ENCODE peak calls at places on chromosome 16, in seven cellular contexts. One of them, this sample, is unnamed.
A peak's percentile ranks its signal among the peaks of the same experiment; 100 is the strongest.

GRCh38 chr16:65377131-65377649 is 255.3 kb upstream of the CDH11 start:
- DNase-seq in cardiac muscle cell: no peak
- DNase-seq in dorsolateral prefrontal cortex: no peak
- DNase-seq in thoracic aorta: no peak
- DNase-seq in astrocyte of the spinal cord: peak; percentile 4
- DNase-seq in AG04450: no peak
- DNase-seq in colonic mucosa: no peak
- DNase-seq in this sample: no peak

GRCh38 chr16:54928016-54928356 is 2.7 kb upstream of the IRX5 start:
- DNase-seq in cardiac muscle cell: peak; percentile 21
- DNase-seq in dorsolateral prefrontal cortex: no peak
- DNase-seq in thoracic aorta: no peak
- DNase-seq in astrocyte of the spinal cord: peak; percentile 43
- DNase-seq in AG04450: no peak
- DNase-seq in colonic mucosa: no peak
- DNase-seq in this sample: no peak

GRCh38 chr16:12403746-12404658 is 399.7 kb downstream of the CPPED1 start:
- DNase-seq in cardiac muscle cell: no peak
- DNase-seq in dorsolateral prefrontal cortex: no peak
- DNase-seq in thoracic aorta: no peak
- DNase-seq in astrocyte of the spinal cord: no peak
- DNase-seq in AG04450: no peak
- DNase-seq in colonic mucosa: no peak
- DNase-seq in this sample: no peak

GRCh38 chr16:19884611-19885455 is at the start of gene GPRC5B:
- DNase-seq in cardiac muscle cell: peak; percentile 58
- DNase-seq in dorsolateral prefrontal cortex: peak; percentile 73
- DNase-seq in thoracic aorta: no peak
- DNase-seq in astrocyte of the spinal cord: no peak
- DNase-seq in AG04450: no peak
- DNase-seq in colonic mucosa: peak; percentile 48
- DNase-seq in this sample: no peak

GRCh38 chr16:85582177-85582888 is 30.8 kb upstream of the GSE1 start:
- DNase-seq in cardiac muscle cell: no peak
- DNase-seq in dorsolateral prefrontal cortex: no peak
- DNase-seq in thoracic aorta: no peak
- DNase-seq in astrocyte of the spinal cord: no peak
- DNase-seq in AG04450: no peak
- DNase-seq in colonic mucosa: no peak
- DNase-seq in this sample: no peak

GRCh38 chr16:31455601-31456314 is 3.5 kb upstream of the ARMC5 start:
- DNase-seq in cardiac muscle cell: peak; percentile 39
- DNase-seq in dorsolateral prefrontal cortex: no peak
- DNase-seq in thoracic aorta: no peak
- DNase-seq in astrocyte of the spinal cord: no peak
- DNase-seq in AG04450: no peak
- DNase-seq in colonic mucosa: no peak
- DNase-seq in this sample: no peak

GRCh38 chr16:65111306-65111705 is 10.6 kb downstream of the CDH11 start:
- DNase-seq in cardiac muscle cell: no peak
- DNase-seq in dorsolateral prefrontal cortex: no peak
- DNase-seq in thoracic aorta: no peak
- DNase-seq in astrocyte of the spinal cord: no peak
- DNase-seq in AG04450: no peak
- DNase-seq in colonic mucosa: peak; percentile 69
- DNase-seq in this sample: no peak

GRCh38 chr16:78022347-78022746 is at the start of gene CLEC3A:
- DNase-seq in cardiac muscle cell: no peak
- DNase-seq in dorsolateral prefrontal cortex: no peak
- DNase-seq in thoracic aorta: no peak
- DNase-seq in astrocyte of the spinal cord: no peak
- DNase-seq in AG04450: no peak
- DNase-seq in colonic mucosa: no peak
- DNase-seq in this sample: no peak

GRCh38 chr16:77208382-77208781 is 9.2 kb downstream of the SYCE1L start:
- DNase-seq in cardiac muscle cell: no peak
- DNase-seq in dorsolateral prefrontal cortex: no peak
- DNase-seq in thoracic aorta: no peak
- DNase-seq in astrocyte of the spinal cord: no peak
- DNase-seq in AG04450: no peak
- DNase-seq in colonic mucosa: no peak
- DNase-seq in this sample: no peak

GRCh38 chr16:54936086-54936978 is 5.7 kb downstream of the IRX5 start:
- DNase-seq in cardiac muscle cell: peak; percentile 22
- DNase-seq in dorsolateral prefrontal cortex: no peak
- DNase-seq in thoracic aorta: no peak
- DNase-seq in astrocyte of the spinal cord: peak; percentile 54
- DNase-seq in AG04450: no peak
- DNase-seq in colonic mucosa: no peak
- DNase-seq in this sample: no peak

GRCh38 chr16:49462989-49463371 is 89.4 kb downstream of the C16orf78 start:
- DNase-seq in cardiac muscle cell: no peak
- DNase-seq in dorsolateral prefrontal cortex: no peak
- DNase-seq in thoracic aorta: no peak
- DNase-seq in astrocyte of the spinal cord: no peak
- DNase-seq in AG04450: no peak
- DNase-seq in colonic mucosa: peak; percentile 13
- DNase-seq in this sample: no peak

GRCh38 chr16:3645504-3646347 is 8.8 kb upstream of the DNASE1 start:
- DNase-seq in cardiac muscle cell: peak; percentile 23
- DNase-seq in dorsolateral prefrontal cortex: no peak
- DNase-seq in thoracic aorta: no peak
- DNase-seq in astrocyte of the spinal cord: peak; percentile 77
- DNase-seq in AG04450: peak; percentile 41
- DNase-seq in colonic mucosa: no peak
- DNase-seq in this sample: peak; percentile 87

GRCh38 chr16:13110124-13110796 is 208.9 kb downstream of the SHISA9 start:
- DNase-seq in cardiac muscle cell: no peak
- DNase-seq in dorsolateral prefrontal cortex: no peak
- DNase-seq in thoracic aorta: peak; percentile 31
- DNase-seq in astrocyte of the spinal cord: peak; percentile 55
- DNase-seq in AG04450: no peak
- DNase-seq in colonic mucosa: no peak
- DNase-seq in this sample: peak; percentile 61

GRCh38 chr16:83348991-83349390 is 458.8 kb upstream of the HSBP1 start:
- DNase-seq in cardiac muscle cell: no peak
- DNase-seq in dorsolateral prefrontal cortex: no peak
- DNase-seq in thoracic aorta: no peak
- DNase-seq in astrocyte of the spinal cord: peak; percentile 28
- DNase-seq in AG04450: no peak
- DNase-seq in colonic mucosa: no peak
- DNase-seq in this sample: no peak

GRCh38 chr16:79451196-79451816 is 149.2 kb downstream of the MAF start:
- DNase-seq in cardiac muscle cell: no peak
- DNase-seq in dorsolateral prefrontal cortex: no peak
- DNase-seq in thoracic aorta: no peak
- DNase-seq in astrocyte of the spinal cord: no peak
- DNase-seq in AG04450: no peak
- DNase-seq in colonic mucosa: no peak
- DNase-seq in this sample: no peak

GRCh38 chr16:4412159-4412558 is 4.2 kb downstream of the CORO7 start:
- DNase-seq in cardiac muscle cell: no peak
- DNase-seq in dorsolateral prefrontal cortex: no peak
- DNase-seq in thoracic aorta: no peak
- DNase-seq in astrocyte of the spinal cord: no peak
- DNase-seq in AG04450: no peak
- DNase-seq in colonic mucosa: no peak
- DNase-seq in this sample: no peak

GRCh38 chr16:4681471-4682083 is 11.8 kb upstream of the NUDT16L1 start:
- DNase-seq in cardiac muscle cell: no peak
- DNase-seq in dorsolateral prefrontal cortex: no peak
- DNase-seq in thoracic aorta: no peak
- DNase-seq in astrocyte of the spinal cord: no peak
- DNase-seq in AG04450: no peak
- DNase-seq in colonic mucosa: no peak
- DNase-seq in this sample: no peak

GRCh38 chr16:19179890-19180490 is 11.9 kb downstream of the SYT17 start:
- DNase-seq in cardiac muscle cell: peak; percentile 52
- DNase-seq in dorsolateral prefrontal cortex: no peak
- DNase-seq in thoracic aorta: no peak
- DNase-seq in astrocyte of the spinal cord: peak; percentile 14
- DNase-seq in AG04450: no peak
- DNase-seq in colonic mucosa: peak; percentile 71
- DNase-seq in this sample: no peak

GRCh38 chr16:10871157-10871991 is 5.6 kb upstream of the CIITA start:
- DNase-seq in cardiac muscle cell: peak; percentile 72
- DNase-seq in dorsolateral prefrontal cortex: no peak
- DNase-seq in thoracic aorta: no peak
- DNase-seq in astrocyte of the spinal cord: peak; percentile 90
- DNase-seq in AG04450: peak; percentile 45
- DNase-seq in colonic mucosa: peak; percentile 92
- DNase-seq in this sample: peak; percentile 38

GRCh38 chr16:27265982-27266381 is 2.6 kb downstream of the NSMCE1 start:
- DNase-seq in cardiac muscle cell: no peak
- DNase-seq in dorsolateral prefrontal cortex: no peak
- DNase-seq in thoracic aorta: no peak
- DNase-seq in astrocyte of the spinal cord: no peak
- DNase-seq in AG04450: no peak
- DNase-seq in colonic mucosa: no peak
- DNase-seq in this sample: no peak

GRCh38 chr16:20023190-20023589 is 50.5 kb downstream of the GPR139 start:
- DNase-seq in cardiac muscle cell: peak; percentile 16
- DNase-seq in dorsolateral prefrontal cortex: no peak
- DNase-seq in thoracic aorta: no peak
- DNase-seq in astrocyte of the spinal cord: peak; percentile 6
- DNase-seq in AG04450: no peak
- DNase-seq in colonic mucosa: no peak
- DNase-seq in this sample: peak; percentile 16

GRCh38 chr16:88437367-88437964 is 15.6 kb upstream of the ZFPM1 start:
- DNase-seq in cardiac muscle cell: peak; percentile 43
- DNase-seq in dorsolateral prefrontal cortex: no peak
- DNase-seq in thoracic aorta: no peak
- DNase-seq in astrocyte of the spinal cord: no peak
- DNase-seq in AG04450: no peak
- DNase-seq in colonic mucosa: peak; percentile 67
- DNase-seq in this sample: no peak

GRCh38 chr16:86406056-86406455 is 104.3 kb upstream of the FOXF1 start:
- DNase-seq in cardiac muscle cell: peak; percentile 39
- DNase-seq in dorsolateral prefrontal cortex: no peak
- DNase-seq in thoracic aorta: no peak
- DNase-seq in astrocyte of the spinal cord: no peak
- DNase-seq in AG04450: no peak
- DNase-seq in colonic mucosa: no peak
- DNase-seq in this sample: no peak

GRCh38 chr16:10514369-10515055 is 65.9 kb downstream of the EMP2 start:
- DNase-seq in cardiac muscle cell: peak; percentile 84
- DNase-seq in dorsolateral prefrontal cortex: no peak
- DNase-seq in thoracic aorta: no peak
- DNase-seq in astrocyte of the spinal cord: peak; percentile 69
- DNase-seq in AG04450: peak; percentile 46
- DNase-seq in colonic mucosa: peak; percentile 46
- DNase-seq in this sample: peak; percentile 48

GRCh38 chr16:69839798-69840409 is 77.8 kb downstream of the WWP2 start:
- DNase-seq in cardiac muscle cell: no peak
- DNase-seq in dorsolateral prefrontal cortex: peak; percentile 70
- DNase-seq in thoracic aorta: no peak
- DNase-seq in astrocyte of the spinal cord: peak; percentile 34
- DNase-seq in AG04450: no peak
- DNase-seq in colonic mucosa: peak; percentile 89
- DNase-seq in this sample: no peak

GRCh38 chr16:9650284-9650683 is 531.9 kb downstream of the GRIN2A start:
- DNase-seq in cardiac muscle cell: no peak
- DNase-seq in dorsolateral prefrontal cortex: no peak
- DNase-seq in thoracic aorta: no peak
- DNase-seq in astrocyte of the spinal cord: no peak
- DNase-seq in AG04450: no peak
- DNase-seq in colonic mucosa: no peak
- DNase-seq in this sample: no peak

GRCh38 chr16:21159281-21159951 is 942 bp downstream of the LDAF1 start:
- DNase-seq in cardiac muscle cell: no peak
- DNase-seq in dorsolateral prefrontal cortex: no peak
- DNase-seq in thoracic aorta: no peak
- DNase-seq in astrocyte of the spinal cord: no peak
- DNase-seq in AG04450: no peak
- DNase-seq in colonic mucosa: peak; percentile 79
- DNase-seq in this sample: no peak

GRCh38 chr16:2056681-2057407 is 9.1 kb downstream of the TSC2 start:
- DNase-seq in cardiac muscle cell: no peak
- DNase-seq in dorsolateral prefrontal cortex: peak; percentile 40
- DNase-seq in thoracic aorta: no peak
- DNase-seq in astrocyte of the spinal cord: no peak
- DNase-seq in AG04450: no peak
- DNase-seq in colonic mucosa: no peak
- DNase-seq in this sample: no peak
- TF ChIP-seq CTCF in cardiac muscle cell: peak; percentile 8
- TF ChIP-seq CTCF in dorsolateral prefrontal cortex: peak; percentile 51
- TF ChIP-seq CTCF in thoracic aorta: no peak
- TF ChIP-seq CTCF in astrocyte of the spinal cord: peak; percentile 15
- TF ChIP-seq CTCF in AG04450: peak; percentile 10
- TF ChIP-seq CTCF in colonic mucosa: no peak
- TF ChIP-seq CTCF in this sample: peak; percentile 18

GRCh38 chr16:30092373-30093010 is 768 bp upstream of the TBX6 start:
- DNase-seq in cardiac muscle cell: peak; percentile 84
- DNase-seq in dorsolateral prefrontal cortex: peak; percentile 53
- DNase-seq in thoracic aorta: no peak
- DNase-seq in astrocyte of the spinal cord: peak; percentile 58
- DNase-seq in AG04450: no peak
- DNase-seq in colonic mucosa: peak; percentile 83
- DNase-seq in this sample: no peak
- H3K4me3 ChIP-seq in cardiac muscle cell: peak overlapping the region; percentile 21
- H3K4me3 ChIP-seq in dorsolateral prefrontal cortex: peak overlapping the region; percentile 68
- H3K4me3 ChIP-seq in thoracic aorta: peak overlapping the region; percentile 73
- H3K4me3 ChIP-seq in astrocyte of the spinal cord: peak overlapping the region; percentile 45
- H3K4me3 ChIP-seq in AG04450: peak overlapping the region; percentile 52
- H3K4me3 ChIP-seq in colonic mucosa: peak overlapping the region; percentile 60
- H3K4me3 ChIP-seq in this sample: peak overlapping the region; percentile 40

DNA sequence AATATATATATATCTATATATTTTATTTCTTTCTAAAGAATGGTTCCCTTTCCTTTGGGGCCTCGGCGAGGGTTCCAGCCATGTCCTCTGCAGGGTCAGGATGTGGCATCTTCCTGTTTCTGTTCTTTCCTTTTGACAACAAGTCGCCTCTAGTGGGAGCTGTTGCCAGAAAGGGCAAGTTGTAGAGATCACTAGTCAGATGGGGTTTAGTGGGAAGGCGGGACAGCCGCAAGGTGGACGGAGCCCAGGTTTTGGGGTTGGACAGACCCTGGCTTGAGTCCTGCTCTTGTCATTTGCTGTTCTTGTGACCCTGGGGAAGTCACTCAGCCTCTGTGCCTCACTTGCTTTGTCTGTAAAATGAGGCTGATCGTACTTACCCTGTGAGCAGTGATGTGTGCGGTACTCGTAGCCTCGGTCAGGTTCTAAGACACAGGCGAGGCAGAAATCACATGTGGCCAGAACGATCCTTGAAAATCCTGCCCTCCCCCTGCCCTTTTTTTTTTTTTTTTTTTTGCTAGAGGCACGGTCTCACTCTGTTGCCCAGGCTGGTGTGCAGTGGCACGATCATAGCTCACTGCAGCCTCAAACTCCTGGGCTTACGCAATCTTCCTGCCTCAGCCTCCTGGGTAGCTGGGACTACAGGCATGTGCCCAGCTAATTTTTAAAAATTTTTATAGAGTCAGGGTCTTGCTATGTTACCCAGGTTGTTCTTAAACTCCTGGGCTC is 80.1 kb downstream of the ABCC6 start:
- DNase-seq in cardiac muscle cell: no peak
- DNase-seq in dorsolateral prefrontal cortex: no peak
- DNase-seq in thoracic aorta: no peak
- DNase-seq in astrocyte of the spinal cord: no peak
- DNase-seq in AG04450: no peak
- DNase-seq in colonic mucosa: no peak
- DNase-seq in this sample: no peak
- TF ChIP-seq CTCF in cardiac muscle cell: peak; percentile 34
- TF ChIP-seq CTCF in dorsolateral prefrontal cortex: no peak
- TF ChIP-seq CTCF in thoracic aorta: no peak
- TF ChIP-seq CTCF in astrocyte of the spinal cord: peak; percentile 40
- TF ChIP-seq CTCF in AG04450: peak; percentile 32
- TF ChIP-seq CTCF in colonic mucosa: no peak
- TF ChIP-seq CTCF in this sample: peak; percentile 37

GRCh38 chr16:56610017-56610608 is 1.7 kb downstream of the MT2A start:
- DNase-seq in cardiac muscle cell: peak; percentile 85
- DNase-seq in dorsolateral prefrontal cortex: no peak
- DNase-seq in thoracic aorta: no peak
- DNase-seq in astrocyte of the spinal cord: peak; percentile 94
- DNase-seq in AG04450: no peak
- DNase-seq in colonic mucosa: peak; percentile 61
- DNase-seq in this sample: peak; percentile 60
- H3K4me3 ChIP-seq in cardiac muscle cell: no peak overlapping the region
- H3K4me3 ChIP-seq in dorsolateral prefrontal cortex: peak overlapping the region; percentile 82
- H3K4me3 ChIP-seq in thoracic aorta: peak overlapping the region; percentile 91
- H3K4me3 ChIP-seq in astrocyte of the spinal cord: peak overlapping the region; percentile 90
- H3K4me3 ChIP-seq in AG04450: peak overlapping the region; percentile 57
- H3K4me3 ChIP-seq in colonic mucosa: peak overlapping the region; percentile 54
- H3K4me3 ChIP-seq in this sample: peak overlapping the region; percentile 88

This sample was measured in astrocyte of the cerebellum.